ENCODE peak calls at places on chromosomes 6 and 20, in six cellular contexts. L, G, F, Z, E and Q are unnamed samples.

GRCh38 chr6:114785235-114786127 is 442.7 kb upstream of the HS3ST5 start:
- DNase-seq in L (no peak), G (peak), F (no peak), Z (no peak), E (no peak), Q (no peak)

GRCh38 chr6:135830452-135830851 is 21.0 kb upstream of the PDE7B start:
- DNase-seq in L (no peak), G (no peak), F (no peak), Z (no peak), E (no peak), Q (peak)

GRCh38 chr6:4727236-4727635 is 49.0 kb upstream of the CDYL start:
- DNase-seq in L (no peak), G (peak), F (no peak), Z (no peak), E (no peak), Q (no peak)

GRCh38 chr6:161435426-161436065 is 161.7 kb upstream of the AGPAT4 start:
- DNase-seq in L (no peak), G (no peak), F (no peak), Z (no peak), E (no peak), Q (no peak)

GRCh38 chr6:163249651-163250101 is 164.8 kb upstream of the QKI start:
- DNase-seq in L (no peak), G (no peak), F (no peak), Z (peak), E (no peak), Q (no peak)

GRCh38 chr20:59006167-59006863 is 739 bp downstream of the CTSZ start:
- DNase-seq in L (peak), G (no peak), F (no peak), Z (no peak), E (no peak), Q (peak)

GRCh38 chr20:1870792-1871550 is 24.2 kb upstream of the SIRPA start:
- DNase-seq in L (no peak), G (no peak), F (no peak), Z (peak), E (no peak), Q (no peak)

GRCh38 chr6:109045423-109046012 is 49.1 kb downstream of the SESN1 start:
- DNase-seq in L (no peak), G (no peak), F (no peak), Z (no peak), E (no peak), Q (no peak)